ENCODE peak calls at places on chromosomes 7 and 10, in seven cellular contexts. W is anterior cingulate cortex; T is activated T-helper 1 cell treated with anti-CD3 and anti-CD28 coated beads, Interleukin-12 subunit alpha, Interleukin-12 subunit beta, Interleukin-2, Interleukin-4 antibody, amounts not matched to agents 30 ng/mL and 10 ng/mL and 1 ng/mL, durations not matched to agents 14 hours and 24 hours and 36 hours; Q is thoracic aorta; B is naive thymus-derived CD8-positive, alpha-beta T cell; Z is stimulated activated CD4-positive, alpha-beta T cell treated with anti-CD3 and anti-CD28 coated beads, Interleukin-1b, Interleukin-23, amount 100 ng/mL, for 48 hours; F is activated T-cell treated with anti-CD3 and anti-CD28 coated beads for 1 hour. N is an unnamed sample.

GRCh38 chr7:121521681-121522405 is 125.7 kb upstream of the FAM3C start:
- DNase-seq in W (no peak), T (no peak), Q (no peak), B (no peak), Z (no peak), F (no peak), N (no peak)

GRCh38 chr7:157493776-157494175 is 157.0 kb downstream of the DNAJB6 start:
- DNase-seq in W (no peak), T (no peak), Q (no peak), B (no peak), Z (no peak), F (no peak), N (no peak)

GRCh38 chr10:109591631-109592030 is 331.7 kb downstream of the XPNPEP1 start:
- DNase-seq in W (no peak), T (no peak), Q (no peak), B (no peak), Z (no peak), F (no peak), N (no peak)

GRCh38 chr10:123013456-123014419 is 4.9 kb downstream of the ACADSB start:
- DNase-seq in W (no peak), T (no peak), Q (no peak), B (no peak), Z (no peak), F (no peak), N (no peak)

GRCh38 chr7:25565949-25566348 is 337.7 kb upstream of the NPVF start:
- DNase-seq in W (peak; percentile 25), T (peak; percentile 44), Q (no peak), B (peak; percentile 76), Z (peak; percentile 56), F (peak; percentile 55), N (peak; percentile 58)

GRCh38 chr7:24965831-24966708 is 13.9 kb downstream of the OSBPL3 start:
- DNase-seq in W (no peak), T (peak; percentile 52), Q (no peak), B (no peak), Z (peak; percentile 13), F (no peak), N (peak; percentile 20)

GRCh38 chr7:144407266-144407931 is 3.9 kb upstream of the NOBOX start:
- DNase-seq in W (no peak), T (no peak), Q (no peak), B (no peak), Z (no peak), F (no peak), N (no peak)

GRCh38 chr7:20121404-20121803 is 95.8 kb downstream of the MACC1 start:
- DNase-seq in W (no peak), T (no peak), Q (no peak), B (no peak), Z (no peak), F (no peak), N (no peak)

GRCh38 chr10:104330168-104331117 is 7.8 kb downstream of the ITPRIP start:
- DNase-seq in W (no peak), T (no peak), Q (no peak), B (peak; percentile 34), Z (no peak), F (no peak), N (no peak)